ENCODE peak calls at places on chromosomes 12 and 14, in eight cellular contexts. One of them, this sample, is unnamed.

GRCh38 chr12:49824416-49824815 is 3.8 kb downstream of the NCKAP5L start:
- DNase-seq in kidney: no peak
- DNase-seq in HT1080: no peak
- DNase-seq in hippocampal formation: no peak
- DNase-seq in AG10803: no peak
- DNase-seq in GM19239: no peak
- DNase-seq in RWPE1: no peak
- DNase-seq in fibroblast of mammary gland: no peak
- DNase-seq in this sample: no peak

GRCh38 chr14:55129086-55129427 is at the start of gene LGALS3:
- DNase-seq in kidney: peak
- DNase-seq in HT1080: peak
- DNase-seq in hippocampal formation: no peak
- DNase-seq in AG10803: peak
- DNase-seq in GM19239: peak
- DNase-seq in RWPE1: peak
- DNase-seq in fibroblast of mammary gland: peak
- DNase-seq in this sample: peak

GRCh38 chr12:91094036-91094660 is 17.1 kb downstream of the LUM start:
- DNase-seq in kidney: no peak
- DNase-seq in HT1080: peak
- DNase-seq in hippocampal formation: no peak
- DNase-seq in AG10803: no peak
- DNase-seq in GM19239: no peak
- DNase-seq in RWPE1: no peak
- DNase-seq in fibroblast of mammary gland: peak
- DNase-seq in this sample: no peak

GRCh38 chr12:94805749-94806148 is 155.4 kb upstream of the TMCC3 start:
- DNase-seq in kidney: no peak
- DNase-seq in HT1080: peak
- DNase-seq in hippocampal formation: no peak
- DNase-seq in AG10803: peak
- DNase-seq in GM19239: no peak
- DNase-seq in RWPE1: no peak
- DNase-seq in fibroblast of mammary gland: peak
- DNase-seq in this sample: no peak

GRCh38 chr14:51668870-51669269 is 17.2 kb downstream of the FRMD6 start:
- DNase-seq in kidney: no peak
- DNase-seq in HT1080: no peak
- DNase-seq in hippocampal formation: no peak
- DNase-seq in AG10803: no peak
- DNase-seq in GM19239: no peak
- DNase-seq in RWPE1: no peak
- DNase-seq in fibroblast of mammary gland: no peak
- DNase-seq in this sample: no peak

GRCh38 chr14:102668291-102668873 is 75.9 kb downstream of the RCOR1 start:
- DNase-seq in kidney: no peak
- DNase-seq in HT1080: no peak
- DNase-seq in hippocampal formation: no peak
- DNase-seq in AG10803: no peak
- DNase-seq in GM19239: no peak
- DNase-seq in RWPE1: no peak
- DNase-seq in fibroblast of mammary gland: no peak
- DNase-seq in this sample: no peak

GRCh38 chr12:122942609-122943008 is 23.7 kb downstream of the ABCB9 start:
- DNase-seq in kidney: no peak
- DNase-seq in HT1080: peak
- DNase-seq in hippocampal formation: no peak
- DNase-seq in AG10803: no peak
- DNase-seq in GM19239: no peak
- DNase-seq in RWPE1: no peak
- DNase-seq in fibroblast of mammary gland: peak
- DNase-seq in this sample: no peak

GRCh38 chr12:87127272-87127671 is 871.1 kb upstream of the MGAT4C start:
- DNase-seq in kidney: no peak
- DNase-seq in HT1080: no peak
- DNase-seq in hippocampal formation: peak
- DNase-seq in AG10803: peak
- DNase-seq in GM19239: no peak
- DNase-seq in RWPE1: peak
- DNase-seq in fibroblast of mammary gland: peak
- DNase-seq in this sample: no peak

GRCh38 chr14:54267172-54267571 is 129.6 kb upstream of the CDKN3 start:
- DNase-seq in kidney: no peak
- DNase-seq in HT1080: no peak
- DNase-seq in hippocampal formation: no peak
- DNase-seq in AG10803: no peak
- DNase-seq in GM19239: peak
- DNase-seq in RWPE1: no peak
- DNase-seq in fibroblast of mammary gland: no peak
- DNase-seq in this sample: peak

GRCh38 chr14:92199763-92200162 is 78.0 kb downstream of the CPSF2 start:
- DNase-seq in kidney: no peak
- DNase-seq in HT1080: no peak
- DNase-seq in hippocampal formation: peak
- DNase-seq in AG10803: no peak
- DNase-seq in GM19239: no peak
- DNase-seq in RWPE1: no peak
- DNase-seq in fibroblast of mammary gland: no peak
- DNase-seq in this sample: no peak

GRCh38 chr12:96425321-96425720 is 25.1 kb upstream of the CDK17 start:
- DNase-seq in kidney: no peak
- DNase-seq in HT1080: peak
- DNase-seq in hippocampal formation: no peak
- DNase-seq in AG10803: peak
- DNase-seq in GM19239: no peak
- DNase-seq in RWPE1: peak
- DNase-seq in fibroblast of mammary gland: peak
- DNase-seq in this sample: no peak

GRCh38 chr12:96321941-96322340 is 78.3 kb downstream of the CDK17 start:
- DNase-seq in kidney: no peak
- DNase-seq in HT1080: no peak
- DNase-seq in hippocampal formation: no peak
- DNase-seq in AG10803: no peak
- DNase-seq in GM19239: no peak
- DNase-seq in RWPE1: no peak
- DNase-seq in fibroblast of mammary gland: no peak
- DNase-seq in this sample: no peak

GRCh38 chr14:53151867-53152626 is 1.1 kb downstream of the DDHD1 start:
- DNase-seq in kidney: peak
- DNase-seq in HT1080: peak
- DNase-seq in hippocampal formation: no peak
- DNase-seq in AG10803: peak
- DNase-seq in GM19239: no peak
- DNase-seq in RWPE1: peak
- DNase-seq in fibroblast of mammary gland: peak
- DNase-seq in this sample: peak

GRCh38 chr14:99075061-99075460 is 196.9 kb downstream of the BCL11B start:
- DNase-seq in kidney: no peak
- DNase-seq in HT1080: no peak
- DNase-seq in hippocampal formation: no peak
- DNase-seq in AG10803: no peak
- DNase-seq in GM19239: no peak
- DNase-seq in RWPE1: no peak
- DNase-seq in fibroblast of mammary gland: no peak
- DNase-seq in this sample: no peak

GRCh38 chr12:114696443-114697245 is 12.7 kb upstream of the TBX3 start:
- DNase-seq in kidney: peak
- DNase-seq in HT1080: no peak
- DNase-seq in hippocampal formation: no peak
- DNase-seq in AG10803: no peak
- DNase-seq in GM19239: no peak
- DNase-seq in RWPE1: no peak
- DNase-seq in fibroblast of mammary gland: no peak
- DNase-seq in this sample: no peak

GRCh38 chr12:131783915-131784541 is 44.2 kb upstream of the MMP17 start:
- DNase-seq in kidney: no peak
- DNase-seq in HT1080: peak
- DNase-seq in hippocampal formation: no peak
- DNase-seq in AG10803: peak
- DNase-seq in GM19239: no peak
- DNase-seq in RWPE1: peak
- DNase-seq in fibroblast of mammary gland: peak
- DNase-seq in this sample: peak

GRCh38 chr12:104909761-104910160 is 48.3 kb downstream of the SLC41A2 start:
- DNase-seq in kidney: no peak
- DNase-seq in HT1080: no peak
- DNase-seq in hippocampal formation: no peak
- DNase-seq in AG10803: peak
- DNase-seq in GM19239: no peak
- DNase-seq in RWPE1: no peak
- DNase-seq in fibroblast of mammary gland: peak
- DNase-seq in this sample: no peak

GRCh38 chr14:46259536-46259935 is 392.0 kb downstream of the RPL10L start:
- DNase-seq in kidney: no peak
- DNase-seq in HT1080: peak
- DNase-seq in hippocampal formation: no peak
- DNase-seq in AG10803: no peak
- DNase-seq in GM19239: no peak
- DNase-seq in RWPE1: no peak
- DNase-seq in fibroblast of mammary gland: no peak
- DNase-seq in this sample: no peak

GRCh38 chr14:29521526-29522137 is 406.0 kb downstream of the PRKD1 start:
- DNase-seq in kidney: no peak
- DNase-seq in HT1080: peak
- DNase-seq in hippocampal formation: no peak
- DNase-seq in AG10803: no peak
- DNase-seq in GM19239: no peak
- DNase-seq in RWPE1: no peak
- DNase-seq in fibroblast of mammary gland: peak
- DNase-seq in this sample: no peak

GRCh38 chr12:23098110-23099049 is 473.4 kb downstream of the ETNK1 start:
- DNase-seq in kidney: no peak
- DNase-seq in HT1080: no peak
- DNase-seq in hippocampal formation: no peak
- DNase-seq in AG10803: no peak
- DNase-seq in GM19239: no peak
- DNase-seq in RWPE1: no peak
- DNase-seq in fibroblast of mammary gland: peak
- DNase-seq in this sample: no peak

GRCh38 chr12:5567021-5567744 is 135.3 kb downstream of the NTF3 start:
- DNase-seq in kidney: no peak
- DNase-seq in HT1080: no peak
- DNase-seq in hippocampal formation: no peak
- DNase-seq in AG10803: no peak
- DNase-seq in GM19239: no peak
- DNase-seq in RWPE1: no peak
- DNase-seq in fibroblast of mammary gland: no peak
- DNase-seq in this sample: no peak

GRCh38 chr12:105100207-105100985 is 7.1 kb upstream of the WASHC4 start:
- DNase-seq in kidney: no peak
- DNase-seq in HT1080: peak
- DNase-seq in hippocampal formation: no peak
- DNase-seq in AG10803: peak
- DNase-seq in GM19239: no peak
- DNase-seq in RWPE1: no peak
- DNase-seq in fibroblast of mammary gland: peak
- DNase-seq in this sample: no peak

GRCh38 chr12:12025799-12026386 is 44.8 kb upstream of the BCL2L14 start:
- DNase-seq in kidney: no peak
- DNase-seq in HT1080: no peak
- DNase-seq in hippocampal formation: no peak
- DNase-seq in AG10803: no peak
- DNase-seq in GM19239: no peak
- DNase-seq in RWPE1: no peak
- DNase-seq in fibroblast of mammary gland: no peak
- DNase-seq in this sample: no peak

GRCh38 chr12:119911147-119911546 is 34.0 kb upstream of the CIT start:
- DNase-seq in kidney: no peak
- DNase-seq in HT1080: peak
- DNase-seq in hippocampal formation: no peak
- DNase-seq in AG10803: peak
- DNase-seq in GM19239: no peak
- DNase-seq in RWPE1: no peak
- DNase-seq in fibroblast of mammary gland: peak
- DNase-seq in this sample: no peak

GRCh38 chr12:91882910-91883309 is 262.7 kb downstream of the BTG1 start:
- DNase-seq in kidney: no peak
- DNase-seq in HT1080: no peak
- DNase-seq in hippocampal formation: no peak
- DNase-seq in AG10803: no peak
- DNase-seq in GM19239: no peak
- DNase-seq in RWPE1: no peak
- DNase-seq in fibroblast of mammary gland: no peak
- DNase-seq in this sample: no peak

GRCh38 chr14:45096218-45096617 is 12.3 kb downstream of the PRPF39 start:
- DNase-seq in kidney: no peak
- DNase-seq in HT1080: no peak
- DNase-seq in hippocampal formation: no peak
- DNase-seq in AG10803: no peak
- DNase-seq in GM19239: no peak
- DNase-seq in RWPE1: no peak
- DNase-seq in fibroblast of mammary gland: no peak
- DNase-seq in this sample: no peak

GRCh38 chr12:85949253-85949652 is 75.2 kb downstream of the NTS start:
- DNase-seq in kidney: no peak
- DNase-seq in HT1080: no peak
- DNase-seq in hippocampal formation: no peak
- DNase-seq in AG10803: no peak
- DNase-seq in GM19239: no peak
- DNase-seq in RWPE1: no peak
- DNase-seq in fibroblast of mammary gland: no peak
- DNase-seq in this sample: no peak

GRCh38 chr12:57434517-57435223 is at the start of gene INHBC:
- DNase-seq in kidney: no peak
- DNase-seq in HT1080: no peak
- DNase-seq in hippocampal formation: no peak
- DNase-seq in AG10803: no peak
- DNase-seq in GM19239: no peak
- DNase-seq in RWPE1: no peak
- DNase-seq in fibroblast of mammary gland: no peak
- DNase-seq in this sample: no peak

GRCh38 chr12:57272337-57273151 is 21.6 kb upstream of the STAC3 start:
- DNase-seq in kidney: no peak
- DNase-seq in HT1080: peak
- DNase-seq in hippocampal formation: no peak
- DNase-seq in AG10803: peak
- DNase-seq in GM19239: no peak
- DNase-seq in RWPE1: no peak
- DNase-seq in fibroblast of mammary gland: peak
- DNase-seq in this sample: no peak

This sample was measured in GM13977.